ENCODE peak calls at places on chromosomes 6 and 20, in seven cellular contexts. U is GM04504; A is astrocyte of the cerebellum; L is activated CD4-positive, alpha-beta T cell treated with anti-CD3 and anti-CD28 coated beads, Interleukin-2, amount 50 U/mL, for 1 hour; I is CD8-positive, alpha-beta T cell; K is anterior cingulate cortex; B is brain microvascular endothelial cell. D is an unnamed sample.

GRCh38 chr20:4835244-4836177 is 113.8 kb downstream of the PRND start:
- DNase-seq in U (peak; percentile 16), A (peak; percentile 70), L (no peak), I (no peak), K (no peak), B (no peak), D (no peak)

GRCh38 chr6:53629120-53629477 is 36.5 kb downstream of the KLHL31 start:
- DNase-seq in U (no peak), A (no peak), L (no peak), I (no peak), K (no peak), B (no peak), D (no peak)

GRCh38 chr6:157089258-157089657 is 234.1 kb downstream of the TMEM242 start:
- DNase-seq in U (peak; percentile 43), A (peak; percentile 60), L (no peak), I (no peak), K (no peak), B (peak; percentile 82), D (no peak)

GRCh38 chr20:37697314-37697713 is 3.5 kb downstream of the CTNNBL1 start:
- DNase-seq in U (no peak), A (no peak), L (no peak), I (no peak), K (no peak), B (no peak), D (no peak)

GRCh38 chr20:44018684-44019637 is 104.3 kb downstream of the TOX2 start:
- DNase-seq in U (no peak), A (no peak), L (no peak), I (no peak), K (no peak), B (no peak), D (no peak)

GRCh38 chr6:165774903-165775608 is 112.0 kb upstream of the PDE10A start:
- DNase-seq in U (no peak), A (peak; percentile 50), L (no peak), I (no peak), K (no peak), B (peak; percentile 20), D (no peak)

GRCh38 chr6:121688974-121689373 is 253.5 kb downstream of the GJA1 start:
- DNase-seq in U (no peak), A (no peak), L (no peak), I (no peak), K (no peak), B (no peak), D (no peak)

GRCh38 chr20:50992733-50993457 is 30.0 kb downstream of the KCNG1 start:
- DNase-seq in U (peak; percentile 24), A (peak; percentile 35), L (no peak), I (peak; percentile 41), K (no peak), B (peak; percentile 85), D (no peak)

GRCh38 chr6:138105880-138106664 is 1.1 kb downstream of the PERP start:
- DNase-seq in U (no peak), A (no peak), L (no peak), I (no peak), K (no peak), B (no peak), D (no peak)

GRCh38 chr6:44925100-44925739 is 402.9 kb upstream of the RUNX2 start:
- DNase-seq in U (peak; percentile 16), A (no peak), L (no peak), I (peak; percentile 63), K (no peak), B (peak; percentile 68), D (no peak)

GRCh38 chr20:54726687-54727086 is 251.3 kb downstream of the DOK5 start:
- DNase-seq in U (no peak), A (no peak), L (no peak), I (no peak), K (no peak), B (no peak), D (no peak)

GRCh38 chr6:20919677-20920385 is 385.6 kb downstream of the CDKAL1 start:
- DNase-seq in U (no peak), A (no peak), L (no peak), I (no peak), K (no peak), B (peak; percentile 5), D (no peak)

GRCh38 chr6:119966484-119966883 is 616.9 kb upstream of the MAN1A1 start:
- DNase-seq in U (no peak), A (no peak), L (no peak), I (no peak), K (no peak), B (no peak), D (no peak)

GRCh38 chr6:139713911-139714527 is 339.6 kb upstream of the CITED2 start:
- DNase-seq in U (no peak), A (peak; percentile 20), L (no peak), I (no peak), K (no peak), B (no peak), D (no peak)

GRCh38 chr6:76697585-76697984 is 625.1 kb upstream of the IMPG1 start:
- DNase-seq in U (no peak), A (no peak), L (no peak), I (no peak), K (no peak), B (peak; percentile 39), D (no peak)

GRCh38 chr6:152351742-152352141 is 285.4 kb downstream of the SYNE1 start:
- DNase-seq in U (no peak), A (no peak), L (no peak), I (no peak), K (no peak), B (no peak), D (no peak)

GRCh38 chr6:125835221-125835744 is 44.5 kb downstream of the NCOA7 start:
- DNase-seq in U (no peak), A (no peak), L (no peak), I (no peak), K (no peak), B (peak; percentile 39), D (no peak)

GRCh38 chr6:145878591-145879295 is 64.1 kb upstream of the FBXO30 start:
- DNase-seq in U (no peak), A (no peak), L (no peak), I (no peak), K (no peak), B (peak; percentile 20), D (no peak)

GRCh38 chr6:139364302-139364981 is 10.0 kb downstream of the CITED2 start:
- DNase-seq in U (peak; percentile 28), A (peak; percentile 31), L (no peak), I (no peak), K (no peak), B (no peak), D (no peak)

GRCh38 chr6:19803331-19804330 is 33.5 kb upstream of the ID4 start:
- DNase-seq in U (no peak), A (no peak), L (no peak), I (no peak), K (no peak), B (no peak), D (no peak)

GRCh38 chr6:47343631-47344421 is 34.1 kb upstream of the TNFRSF21 start:
- DNase-seq in U (no peak), A (no peak), L (no peak), I (no peak), K (no peak), B (no peak), D (no peak)

GRCh38 chr20:63657260-63657936 is 714 bp upstream of the RTEL1 start:
- DNase-seq in U (no peak), A (no peak), L (no peak), I (no peak), K (no peak), B (no peak), D (peak; percentile 47)

GRCh38 chr20:35796556-35796955 is 24.7 kb downstream of the PHF20 start:
- DNase-seq in U (no peak), A (no peak), L (no peak), I (no peak), K (no peak), B (no peak), D (no peak)

GRCh38 chr6:107633680-107634141 is 143.8 kb downstream of the SOBP start:
- DNase-seq in U (no peak), A (no peak), L (no peak), I (no peak), K (no peak), B (no peak), D (no peak)

GRCh38 chr6:33757113-33757512 is 10.4 kb upstream of the IP6K3 start:
- DNase-seq in U (no peak), A (no peak), L (no peak), I (no peak), K (no peak), B (no peak), D (no peak)

GRCh38 chr20:6231551-6231950 is 108.7 kb upstream of the FERMT1 start:
- DNase-seq in U (no peak), A (peak; percentile 33), L (no peak), I (no peak), K (no peak), B (peak; percentile 77), D (no peak)

GRCh38 chr6:136657629-136658028 is 107.4 kb upstream of the MAP7 start:
- DNase-seq in U (no peak), A (no peak), L (no peak), I (no peak), K (no peak), B (peak; percentile 54), D (no peak)

GRCh38 chr6:136089885-136090284 is 160.2 kb downstream of the MTFR2 start:
- DNase-seq in U (no peak), A (no peak), L (no peak), I (no peak), K (no peak), B (no peak), D (no peak)

GRCh38 chr6:158907931-158908330 is 88.8 kb upstream of the EZR start:
- DNase-seq in U (no peak), A (no peak), L (no peak), I (no peak), K (no peak), B (no peak), D (no peak)

GRCh38 chr6:36634317-36634716 is 40.2 kb downstream of the SRSF3 start:
- DNase-seq in U (no peak), A (no peak), L (no peak), I (no peak), K (no peak), B (no peak), D (no peak)

GRCh38 chr6:14983599-14984296 is 262.1 kb upstream of the JARID2 start:
- DNase-seq in U (no peak), A (no peak), L (no peak), I (no peak), K (no peak), B (no peak), D (no peak)

GRCh38 chr6:43923376-43924221 is 153.6 kb downstream of the VEGFA start:
- DNase-seq in U (no peak), A (no peak), L (no peak), I (no peak), K (no peak), B (peak; percentile 7), D (no peak)

GRCh38 chr6:118704911-118705310 is 53.5 kb upstream of the CEP85L start:
- DNase-seq in U (no peak), A (no peak), L (no peak), I (no peak), K (no peak), B (peak; percentile 50), D (peak; percentile 27)

GRCh38 chr6:53067307-53067706 is 2.1 kb downstream of the FBXO9 start:
- DNase-seq in U (no peak), A (no peak), L (no peak), I (no peak), K (no peak), B (no peak), D (no peak)